ENCODE peak calls at places on chromosomes 3 and 15, in six cellular contexts. E, B, P, X, O and U are unnamed samples.

GRCh38 chr15:64571857-64572291 is 111.5 kb downstream of the ZNF609 start:
- DNase-seq in E (no peak), B (no peak), P (no peak), X (peak), O (peak), U (no peak)

GRCh38 chr3:196517919-196518318 is 2.8 kb upstream of the SMCO1 start:
- DNase-seq in E (no peak), B (no peak), P (no peak), X (no peak), O (no peak), U (no peak)

GRCh38 chr15:60767134-60767824 is 288.3 kb upstream of the ICE2 start:
- DNase-seq in E (no peak), B (no peak), P (no peak), X (no peak), O (no peak), U (no peak)

GRCh38 chr3:183807329-183807728 is 18.0 kb downstream of the MAP6D1 start:
- DNase-seq in E (no peak), B (no peak), P (no peak), X (no peak), O (no peak), U (no peak)

GRCh38 chr3:48662753-48663488 is at the start of gene CELSR3:
- DNase-seq in E (peak), B (peak), P (peak), X (peak), O (peak), U (no peak)

GRCh38 chr15:98996619-98997018 is 11.0 kb downstream of the PGPEP1L start:
- DNase-seq in E (no peak), B (no peak), P (no peak), X (no peak), O (no peak), U (no peak)

GRCh38 chr15:65086680-65087111 is 10.2 kb downstream of the KBTBD13 start:
- DNase-seq in E (peak), B (peak), P (no peak), X (no peak), O (no peak), U (no peak)

GRCh38 chr3:10164546-10165393 is at the start of gene IRAK2:
- DNase-seq in E (peak), B (peak), P (peak), X (no peak), O (peak), U (no peak)

GRCh38 chr3:45864760-45865567 is 21.4 kb upstream of the CCR9 start:
- DNase-seq in E (no peak), B (no peak), P (no peak), X (peak), O (no peak), U (no peak)

GRCh38 chr3:185584681-185585080 is 1.4 kb upstream of the SENP2 start:
- DNase-seq in E (no peak), B (no peak), P (no peak), X (no peak), O (no peak), U (no peak)

GRCh38 chr3:52181543-52181942 is 16.4 kb upstream of the ALAS1 start:
- DNase-seq in E (no peak), B (no peak), P (no peak), X (no peak), O (no peak), U (no peak)

GRCh38 chr15:83206971-83207621 is 527 bp downstream of the HDGFL3 start:
- DNase-seq in E (peak), B (peak), P (no peak), X (no peak), O (no peak), U (no peak)

GRCh38 chr15:91694829-91695205 is 158.7 kb upstream of the SLCO3A1 start:
- DNase-seq in E (no peak), B (peak), P (no peak), X (no peak), O (peak), U (no peak)

GRCh38 chr3:161420746-161421145 is 49.4 kb upstream of the SPTSSB start:
- DNase-seq in E (no peak), B (no peak), P (no peak), X (no peak), O (peak), U (no peak)

GRCh38 chr3:125357032-125357658 is 18.0 kb downstream of the ZNF148 start:
- DNase-seq in E (no peak), B (peak), P (no peak), X (no peak), O (peak), U (no peak)

DNA sequence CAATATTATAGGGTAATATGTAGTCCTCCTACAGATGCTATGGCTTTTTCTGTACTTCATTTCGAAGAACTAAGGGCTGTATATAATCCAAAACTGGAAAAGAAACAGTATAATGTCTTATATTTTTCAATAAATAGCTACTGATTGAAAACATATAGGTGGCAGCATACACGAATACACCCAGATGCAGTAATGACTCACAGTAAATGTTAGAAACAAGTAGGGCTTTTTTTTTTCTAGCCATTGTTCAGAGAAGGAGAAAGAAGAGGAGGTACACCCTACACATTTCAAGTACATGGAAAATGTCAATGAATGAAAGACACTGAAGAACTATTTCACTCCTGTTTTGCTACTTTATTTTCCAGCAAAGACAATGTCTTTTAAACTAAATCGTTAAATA is 9.4 kb downstream of the DAZL start:
- DNase-seq in E (no peak), B (no peak), P (no peak), X (no peak), O (no peak), U (no peak)
- TF ChIP-seq REST in E (no peak), B (no peak), P (no peak), X (no peak), O (no peak), U (no peak)

GRCh38 chr3:129971368-129972052 is 3.0 kb upstream of the TRH start:
- DNase-seq in E (no peak), B (no peak), P (no peak), X (no peak), O (peak), U (no peak)

GRCh38 chr3:129972301-129972700 is 2.2 kb upstream of the TRH start:
- DNase-seq in E (no peak), B (no peak), P (no peak), X (no peak), O (no peak), U (no peak)

GRCh38 chr3:129975332-129976090 is 991 bp downstream of the TRH start:
- DNase-seq in E (no peak), B (peak), P (no peak), X (no peak), O (no peak), U (no peak)

GRCh38 chr3:129973853-129974252 is 667 bp upstream of the TRH start:
- DNase-seq in E (no peak), B (no peak), P (no peak), X (no peak), O (no peak), U (no peak)

GRCh38 chr3:129974451-129975331 is at the start of gene TRH:
- DNase-seq in E (no peak), B (peak), P (no peak), X (no peak), O (no peak), U (no peak)
- H3K4me3 ChIP-seq in E (no peak), B (no peak), P (no peak), X (no peak), O (no peak), U (no peak)

DNA sequence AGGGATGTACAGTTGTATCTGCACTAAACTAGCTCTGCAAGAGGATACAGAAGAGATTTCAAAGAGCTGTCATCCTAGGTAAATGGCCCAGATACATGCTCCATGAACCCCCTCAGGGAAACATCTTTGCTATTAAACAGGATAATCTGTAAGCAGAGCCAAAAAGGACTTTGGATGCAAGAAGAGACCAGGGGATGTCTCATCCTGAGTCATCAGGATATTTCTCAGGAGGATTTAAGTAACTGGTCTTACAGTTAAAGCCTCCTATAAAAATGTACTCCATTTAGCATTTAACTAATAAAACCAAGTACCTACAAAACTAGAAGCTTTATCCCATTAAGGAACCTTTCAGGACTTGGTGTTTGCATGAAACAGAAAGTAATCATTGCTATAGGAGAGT is 48.2 kb upstream of the PHLDB2 start:
- DNase-seq in E (no peak), B (no peak), P (peak), X (no peak), O (peak), U (no peak)
- TF ChIP-seq SIN3A in E (no peak), B (no peak), P (no peak), X (no peak), O (no peak), U (no peak)

GRCh38 chr3:187667526-187667925 is 2.7 kb downstream of the SST start:
- DNase-seq in E (no peak), B (no peak), P (no peak), X (no peak), O (peak), U (no peak)

GRCh38 chr3:187665764-187666402 is 4.3 kb downstream of the SST start:
- DNase-seq in E (no peak), B (no peak), P (no peak), X (no peak), O (no peak), U (no peak)

GRCh38 chr3:187665010-187665409 is 5.2 kb downstream of the SST start:
- DNase-seq in E (no peak), B (no peak), P (no peak), X (no peak), O (no peak), U (no peak)

GRCh38 chr3:187673012-187673411 is 2.8 kb upstream of the SST start:
- DNase-seq in E (no peak), B (no peak), P (no peak), X (no peak), O (no peak), U (no peak)

GRCh38 chr3:187669675-187670504 is at the start of gene SST:
- DNase-seq in E (no peak), B (no peak), P (no peak), X (no peak), O (peak), U (no peak)
- TF ChIP-seq REST in E (peak), B (peak), P (peak), X (peak), O (peak), U (peak)

DNA sequence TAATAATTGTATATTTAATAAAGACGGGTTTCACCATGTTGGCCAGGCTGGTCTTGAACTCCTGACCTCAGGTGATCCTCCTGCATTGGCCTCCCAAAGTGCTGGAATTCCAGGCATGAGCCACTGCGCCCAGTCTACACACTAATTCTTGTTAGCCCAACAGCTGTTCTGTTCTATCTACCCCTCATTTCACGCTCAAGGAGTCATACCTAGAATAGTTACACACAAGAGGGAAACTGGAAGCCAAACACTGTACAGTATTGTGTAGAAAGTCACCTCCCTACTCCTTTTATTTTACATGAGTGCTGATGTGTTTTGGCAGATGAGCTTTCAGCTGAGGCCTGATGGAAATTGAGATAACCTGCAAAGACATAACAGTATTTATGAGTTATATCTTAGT is 13.4 kb upstream of the CTDSPL2 start:
- DNase-seq in E (no peak), B (no peak), P (no peak), X (no peak), O (no peak), U (no peak)
- H3K4me3 ChIP-seq in E (no peak), B (no peak), P (no peak), X (no peak), O (no peak), U (no peak)

GRCh38 chr15:90230610-90231009 is 3.1 kb downstream of the CIB1 start:
- DNase-seq in E (no peak), B (no peak), P (no peak), X (no peak), O (no peak), U (no peak)

GRCh38 chr15:90232196-90232595 is 1.5 kb downstream of the CIB1 start:
- DNase-seq in E (no peak), B (no peak), P (no peak), X (no peak), O (no peak), U (no peak)

GRCh38 chr15:90232941-90233700 is 620 bp downstream of the CIB1 start:
- DNase-seq in E (peak), B (peak), P (no peak), X (no peak), O (peak), U (no peak)

GRCh38 chr15:90230071-90230494 is 3.7 kb downstream of the CIB1 start:
- DNase-seq in E (no peak), B (no peak), P (no peak), X (no peak), O (no peak), U (no peak)

GRCh38 chr15:90231028-90232017 is 2.4 kb downstream of the CIB1 start:
- DNase-seq in E (no peak), B (no peak), P (no peak), X (peak), O (no peak), U (no peak)
- TF ChIP-seq SIN3A in E (no peak), B (no peak), P (no peak), X (no peak), O (no peak), U (peak)

DNA sequence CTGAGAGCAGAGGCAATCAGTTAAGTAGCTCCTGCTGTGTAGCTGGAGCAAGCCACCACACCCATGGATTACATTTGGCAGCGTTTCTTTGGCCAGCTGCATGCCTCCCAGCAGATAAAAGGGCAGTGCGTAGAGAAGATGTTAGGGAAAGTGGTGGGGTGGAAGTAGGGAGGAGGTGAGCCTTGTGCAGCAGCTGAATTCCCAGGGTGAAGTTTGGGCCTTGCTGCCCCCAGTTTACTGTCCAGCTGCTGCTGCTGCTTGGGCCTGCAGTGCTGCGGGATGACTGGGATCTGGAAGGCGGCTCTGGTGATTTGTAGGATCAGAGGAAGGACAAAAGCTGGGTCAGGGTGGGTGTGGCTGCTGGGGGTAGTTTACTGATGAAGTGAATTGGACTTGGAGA is 318.7 kb upstream of the C2CD4B start:
- DNase-seq in E (no peak), B (peak), P (no peak), X (no peak), O (no peak), U (no peak)
- TF ChIP-seq REST in E (no peak), B (no peak), P (no peak), X (no peak), O (no peak), U (no peak)